ENCODE peak calls at places on chromosome 5, in eight cellular contexts. One of them, this sample, is unnamed.

GRCh38 chr5:37721447-37721871 is 118.4 kb downstream of the GDNF start:
- DNase-seq in vagina: no peak
- DNase-seq in A549: no peak
- DNase-seq in heart left ventricle: no peak
- DNase-seq in uterus: no peak
- DNase-seq in GM12891: no peak
- DNase-seq in spleen: no peak
- DNase-seq in lower leg skin: no peak
- DNase-seq in this sample: no peak

GRCh38 chr5:140398379-140398811 is 3.2 kb upstream of the ANKHD1 start:
- DNase-seq in vagina: no peak
- DNase-seq in heart left ventricle: no peak
- DNase-seq in spleen: no peak
- DNase-seq in A549: peak
- DNase-seq in uterus: no peak
- DNase-seq in lower leg skin: no peak
- DNase-seq in GM12891: no peak
- DNase-seq in this sample: no peak

GRCh38 chr5:151047814-151048425 is 27.5 kb downstream of the GPX3 start:
- DNase-seq in A549: no peak
- DNase-seq in spleen: no peak
- DNase-seq in GM12891: peak
- DNase-seq in lower leg skin: no peak
- DNase-seq in heart left ventricle: no peak
- DNase-seq in vagina: no peak
- DNase-seq in uterus: peak
- DNase-seq in this sample: peak

GRCh38 chr5:177985430-177986040 is 10.5 kb downstream of the PROP1 start:
- DNase-seq in GM12891: no peak
- DNase-seq in lower leg skin: no peak
- DNase-seq in vagina: peak
- DNase-seq in spleen: no peak
- DNase-seq in A549: no peak
- DNase-seq in uterus: no peak
- DNase-seq in heart left ventricle: no peak
- DNase-seq in this sample: no peak

GRCh38 chr5:139746691-139747582 is 48.7 kb upstream of the PSD2 start:
- DNase-seq in uterus: peak
- DNase-seq in A549: no peak
- DNase-seq in lower leg skin: peak
- DNase-seq in vagina: no peak
- DNase-seq in GM12891: peak
- DNase-seq in heart left ventricle: no peak
- DNase-seq in spleen: peak
- DNase-seq in this sample: no peak

GRCh38 chr5:80705216-80705769 is 50.5 kb upstream of the DHFR start:
- DNase-seq in uterus: no peak
- DNase-seq in A549: no peak
- DNase-seq in spleen: no peak
- DNase-seq in GM12891: no peak
- DNase-seq in vagina: no peak
- DNase-seq in heart left ventricle: no peak
- DNase-seq in lower leg skin: no peak
- DNase-seq in this sample: no peak

GRCh38 chr5:10133830-10134229 is 115.9 kb downstream of the ATPSCKMT start:
- DNase-seq in lower leg skin: no peak
- DNase-seq in heart left ventricle: no peak
- DNase-seq in GM12891: no peak
- DNase-seq in uterus: no peak
- DNase-seq in spleen: no peak
- DNase-seq in vagina: no peak
- DNase-seq in A549: no peak
- DNase-seq in this sample: no peak

GRCh38 chr5:88883566-88884434 is 816 bp upstream of the MEF2C start:
- DNase-seq in A549: no peak
- DNase-seq in lower leg skin: peak
- DNase-seq in uterus: peak
- DNase-seq in vagina: peak
- DNase-seq in heart left ventricle: peak
- DNase-seq in GM12891: no peak
- DNase-seq in spleen: peak
- DNase-seq in this sample: peak

GRCh38 chr5:73786043-73786831 is 160.2 kb downstream of the ARHGEF28 start:
- DNase-seq in heart left ventricle: no peak
- DNase-seq in spleen: no peak
- DNase-seq in lower leg skin: no peak
- DNase-seq in uterus: no peak
- DNase-seq in A549: no peak
- DNase-seq in GM12891: no peak
- DNase-seq in vagina: no peak
- DNase-seq in this sample: no peak

GRCh38 chr5:34555699-34556513 is 100.2 kb upstream of the RAI14 start:
- DNase-seq in GM12891: no peak
- DNase-seq in lower leg skin: no peak
- DNase-seq in heart left ventricle: no peak
- DNase-seq in spleen: no peak
- DNase-seq in A549: no peak
- DNase-seq in uterus: no peak
- DNase-seq in vagina: no peak
- DNase-seq in this sample: no peak

GRCh38 chr5:147455822-147456221 is 54.0 kb downstream of the DPYSL3 start:
- DNase-seq in A549: no peak
- DNase-seq in GM12891: no peak
- DNase-seq in spleen: no peak
- DNase-seq in heart left ventricle: no peak
- DNase-seq in uterus: no peak
- DNase-seq in lower leg skin: no peak
- DNase-seq in vagina: no peak
- DNase-seq in this sample: no peak

GRCh38 chr5:56319281-56320242 is 86.4 kb upstream of the ANKRD55 start:
- DNase-seq in lower leg skin: peak
- DNase-seq in heart left ventricle: peak
- DNase-seq in GM12891: no peak
- DNase-seq in uterus: peak
- DNase-seq in A549: no peak
- DNase-seq in spleen: no peak
- DNase-seq in vagina: peak
- DNase-seq in this sample: no peak

GRCh38 chr5:119465640-119466039 is 13.3 kb downstream of the HSD17B4 start:
- DNase-seq in vagina: no peak
- DNase-seq in GM12891: no peak
- DNase-seq in lower leg skin: no peak
- DNase-seq in A549: no peak
- DNase-seq in spleen: no peak
- DNase-seq in heart left ventricle: no peak
- DNase-seq in uterus: no peak
- DNase-seq in this sample: no peak

GRCh38 chr5:59001154-59001553 is 418.3 kb downstream of the RAB3C start:
- DNase-seq in vagina: no peak
- DNase-seq in spleen: no peak
- DNase-seq in A549: no peak
- DNase-seq in lower leg skin: no peak
- DNase-seq in GM12891: no peak
- DNase-seq in heart left ventricle: no peak
- DNase-seq in uterus: no peak
- DNase-seq in this sample: no peak

GRCh38 chr5:130541617-130542221 is 623.3 kb downstream of the HINT1 start:
- DNase-seq in heart left ventricle: no peak
- DNase-seq in uterus: no peak
- DNase-seq in lower leg skin: no peak
- DNase-seq in spleen: no peak
- DNase-seq in A549: no peak
- DNase-seq in GM12891: no peak
- DNase-seq in vagina: no peak
- DNase-seq in this sample: no peak

GRCh38 chr5:161804263-161804662 is 43.7 kb upstream of the GABRA1 start:
- DNase-seq in GM12891: no peak
- DNase-seq in uterus: no peak
- DNase-seq in A549: no peak
- DNase-seq in vagina: no peak
- DNase-seq in spleen: no peak
- DNase-seq in heart left ventricle: no peak
- DNase-seq in lower leg skin: no peak
- DNase-seq in this sample: no peak

GRCh38 chr5:157300564-157300963 is 34.6 kb downstream of the CYFIP2 start:
- DNase-seq in uterus: no peak
- DNase-seq in heart left ventricle: no peak
- DNase-seq in vagina: no peak
- DNase-seq in lower leg skin: no peak
- DNase-seq in spleen: no peak
- DNase-seq in GM12891: no peak
- DNase-seq in A549: no peak
- DNase-seq in this sample: no peak

GRCh38 chr5:79261907-79262306 is 26.0 kb downstream of the JMY start:
- DNase-seq in vagina: no peak
- DNase-seq in heart left ventricle: no peak
- DNase-seq in spleen: no peak
- DNase-seq in GM12891: no peak
- DNase-seq in A549: no peak
- DNase-seq in uterus: no peak
- DNase-seq in lower leg skin: no peak
- DNase-seq in this sample: no peak

GRCh38 chr5:76855961-76856360 is 6.1 kb downstream of the S100Z start:
- DNase-seq in A549: no peak
- DNase-seq in spleen: no peak
- DNase-seq in heart left ventricle: no peak
- DNase-seq in vagina: no peak
- DNase-seq in uterus: no peak
- DNase-seq in GM12891: no peak
- DNase-seq in lower leg skin: no peak
- DNase-seq in this sample: peak

GRCh38 chr5:105931782-105932489 is 1738.8 kb downstream of the EFNA5 start:
- DNase-seq in uterus: no peak
- DNase-seq in spleen: no peak
- DNase-seq in vagina: no peak
- DNase-seq in heart left ventricle: no peak
- DNase-seq in GM12891: no peak
- DNase-seq in lower leg skin: no peak
- DNase-seq in A549: no peak
- DNase-seq in this sample: no peak

GRCh38 chr5:98928802-98929122 is at the start of gene CHD1:
- DNase-seq in GM12891: peak
- DNase-seq in heart left ventricle: peak
- DNase-seq in uterus: peak
- DNase-seq in lower leg skin: peak
- DNase-seq in vagina: peak
- DNase-seq in A549: peak
- DNase-seq in spleen: peak
- DNase-seq in this sample: peak
- TF ChIP-seq POLR2A in GM12891: peak
- TF ChIP-seq POLR2A in heart left ventricle: no peak
- TF ChIP-seq POLR2A in uterus: peak
- TF ChIP-seq POLR2A in lower leg skin: peak
- TF ChIP-seq POLR2A in vagina: no peak
- TF ChIP-seq POLR2A in A549: peak
- TF ChIP-seq POLR2A in spleen: peak
- TF ChIP-seq POLR2A in this sample: no peak

GRCh38 chr5:670396-671270 is 22.5 kb downstream of the TPPP start:
- DNase-seq in vagina: no peak
- DNase-seq in uterus: no peak
- DNase-seq in GM12891: no peak
- DNase-seq in lower leg skin: peak
- DNase-seq in heart left ventricle: peak
- DNase-seq in A549: no peak
- DNase-seq in spleen: peak
- DNase-seq in this sample: no peak
- TF ChIP-seq POLR2A in vagina: no peak
- TF ChIP-seq POLR2A in uterus: no peak
- TF ChIP-seq POLR2A in GM12891: no peak
- TF ChIP-seq POLR2A in lower leg skin: no peak
- TF ChIP-seq POLR2A in heart left ventricle: no peak
- TF ChIP-seq POLR2A in A549: no peak
- TF ChIP-seq POLR2A in spleen: no peak
- TF ChIP-seq POLR2A in this sample: no peak

GRCh38 chr5:100899675-100900074 is 3.4 kb downstream of the ST8SIA4 start:
- DNase-seq in spleen: no peak
- DNase-seq in heart left ventricle: no peak
- DNase-seq in uterus: no peak
- DNase-seq in lower leg skin: no peak
- DNase-seq in A549: no peak
- DNase-seq in GM12891: no peak
- DNase-seq in vagina: no peak
- DNase-seq in this sample: no peak

GRCh38 chr5:100902406-100903035 is 561 bp downstream of the ST8SIA4 start:
- DNase-seq in lower leg skin: no peak
- DNase-seq in A549: no peak
- DNase-seq in GM12891: no peak
- DNase-seq in uterus: no peak
- DNase-seq in spleen: peak
- DNase-seq in heart left ventricle: no peak
- DNase-seq in vagina: no peak
- DNase-seq in this sample: peak

GRCh38 chr5:100900142-100900795 is 2.8 kb downstream of the ST8SIA4 start:
- DNase-seq in uterus: no peak
- DNase-seq in heart left ventricle: peak
- DNase-seq in vagina: peak
- DNase-seq in lower leg skin: peak
- DNase-seq in GM12891: no peak
- DNase-seq in spleen: peak
- DNase-seq in A549: no peak
- DNase-seq in this sample: peak

GRCh38 chr5:100901851-100902341 is 1.2 kb downstream of the ST8SIA4 start:
- DNase-seq in lower leg skin: no peak
- DNase-seq in vagina: peak
- DNase-seq in GM12891: no peak
- DNase-seq in heart left ventricle: peak
- DNase-seq in A549: no peak
- DNase-seq in spleen: peak
- DNase-seq in uterus: no peak
- DNase-seq in this sample: peak

GRCh38 chr5:100900796-100901731 is 2.0 kb downstream of the ST8SIA4 start:
- DNase-seq in heart left ventricle: peak
- DNase-seq in uterus: peak
- DNase-seq in GM12891: peak
- DNase-seq in lower leg skin: peak
- DNase-seq in vagina: peak
- DNase-seq in spleen: peak
- DNase-seq in A549: no peak
- DNase-seq in this sample: peak
- TF ChIP-seq POLR2A in heart left ventricle: no peak
- TF ChIP-seq POLR2A in uterus: no peak
- TF ChIP-seq POLR2A in GM12891: peak
- TF ChIP-seq POLR2A in lower leg skin: no peak
- TF ChIP-seq POLR2A in vagina: no peak
- TF ChIP-seq POLR2A in spleen: peak
- TF ChIP-seq POLR2A in A549: peak
- TF ChIP-seq POLR2A in this sample: peak

GRCh38 chr5:164355267-164355830 is 849.9 kb downstream of the MAT2B start:
- DNase-seq in lower leg skin: no peak
- DNase-seq in spleen: no peak
- DNase-seq in uterus: no peak
- DNase-seq in A549: no peak
- DNase-seq in GM12891: no peak
- DNase-seq in heart left ventricle: no peak
- DNase-seq in vagina: no peak
- DNase-seq in this sample: no peak
- TF ChIP-seq POLR2A in lower leg skin: no peak
- TF ChIP-seq POLR2A in spleen: no peak
- TF ChIP-seq POLR2A in uterus: no peak
- TF ChIP-seq POLR2A in A549: no peak
- TF ChIP-seq POLR2A in GM12891: no peak
- TF ChIP-seq POLR2A in heart left ventricle: no peak
- TF ChIP-seq POLR2A in vagina: no peak
- TF ChIP-seq POLR2A in this sample: no peak

This sample was measured in erythroblast.